ENCODE peak calls at places on chromosomes 11 and 22, in nine cellular contexts. L, C, K, S, G, F, Y, M and J are unnamed samples.

GRCh38 chr22:26064048-26064447 is 105.2 kb upstream of the SEZ6L start:
- DNase-seq in M (no peak), G (no peak), F (no peak), K (no peak), L (no peak), C (no peak), S (no peak), Y (no peak), J (no peak)

GRCh38 chr22:22892096-22893052 is 4.8 kb downstream of the IGLL5 start:
- DNase-seq in K (no peak), L (no peak), F (no peak), M (no peak), G (no peak), Y (no peak), S (no peak), C (no peak), J (no peak)

GRCh38 chr11:134878785-134879184 is 466.7 kb upstream of the B3GAT1 start:
- DNase-seq in S (no peak), M (no peak), L (no peak), G (no peak), K (no peak), F (no peak), Y (no peak), C (no peak), J (no peak)

GRCh38 chr22:49976439-49977175 is 16.0 kb downstream of the PIM3 start:
- DNase-seq in K (no peak), S (no peak), F (no peak), M (peak), L (no peak), C (no peak), G (peak), Y (no peak), J (no peak)

GRCh38 chr22:44956835-44957234 is 53.0 kb downstream of the PHF21B start:
- DNase-seq in C (no peak), S (no peak), Y (no peak), F (no peak), K (no peak), L (no peak), M (no peak), G (no peak), J (no peak)

GRCh38 chr22:22609271-22609670 is 35.1 kb upstream of the GGTLC2 start:
- DNase-seq in M (no peak), F (no peak), L (no peak), K (no peak), G (no peak), Y (no peak), S (peak), C (no peak), J (no peak)

GRCh38 chr11:72227316-72228228 is 3.0 kb downstream of the INPPL1 start:
- DNase-seq in Y (no peak), M (no peak), G (peak), C (no peak), F (no peak), L (no peak), S (peak), K (no peak), J (no peak)

GRCh38 chr11:45885921-45886721 is 670 bp downstream of the MAPK8IP1 start:
- DNase-seq in Y (no peak), F (no peak), M (no peak), G (no peak), K (peak), L (no peak), C (no peak), S (no peak), J (peak)

GRCh38 chr11:125188021-125188420 is 23.5 kb downstream of the PKNOX2 start:
- DNase-seq in S (no peak), C (no peak), Y (no peak), F (no peak), K (no peak), L (no peak), M (no peak), G (no peak), J (no peak)

GRCh38 chr11:10305262-10305963 is 540 bp downstream of the ADM start:
- DNase-seq in G (peak), C (no peak), L (peak), K (no peak), S (peak), M (peak), F (no peak), Y (peak), J (peak)

GRCh38 chr22:33887173-33887572 is 33.1 kb downstream of the LARGE1 start:
- DNase-seq in K (no peak), S (no peak), G (peak), F (no peak), M (no peak), C (no peak), L (no peak), Y (no peak), J (no peak)

GRCh38 chr11:68839953-68840641 is 1.6 kb downstream of the CPT1A start:
- DNase-seq in S (peak), C (peak), F (no peak), K (peak), L (no peak), G (no peak), Y (no peak), M (no peak), J (peak)

GRCh38 chr11:77512092-77512491 is 38.2 kb upstream of the PAK1 start:
- DNase-seq in K (no peak), L (no peak), F (no peak), M (no peak), S (no peak), C (no peak), Y (no peak), G (no peak), J (no peak)

GRCh38 chr11:120013325-120014250 is 124.3 kb downstream of the TRIM29 start:
- DNase-seq in F (no peak), M (peak), G (peak), K (peak), L (peak), C (peak), S (peak), Y (no peak), J (peak)